ENCODE peak calls at places on chromosomes 3 and 15, in eight cellular contexts. One of them, this sample, is unnamed.

GRCh38 chr15:96325579-96326331 is 4.7 kb upstream of the NR2F2 start:
- DNase-seq in body of pancreas: no peak
- DNase-seq in AG09309: no peak
- DNase-seq in upper lobe of left lung: no peak
- DNase-seq in fibroblast of pulmonary artery: peak; percentile 60
- DNase-seq in HCT116: no peak
- DNase-seq in retinal pigment epithelial cell: no peak
- DNase-seq in pancreas: no peak
- DNase-seq in this sample: no peak

GRCh38 chr3:188584162-188584529 is 430.2 kb downstream of the LPP start:
- DNase-seq in body of pancreas: no peak
- DNase-seq in AG09309: peak; percentile 32
- DNase-seq in upper lobe of left lung: no peak
- DNase-seq in fibroblast of pulmonary artery: peak; percentile 86
- DNase-seq in HCT116: no peak
- DNase-seq in retinal pigment epithelial cell: peak; percentile 42
- DNase-seq in pancreas: no peak
- DNase-seq in this sample: peak; percentile 44

GRCh38 chr3:12194209-12194608 is 35.5 kb upstream of the TIMP4 start:
- DNase-seq in body of pancreas: no peak
- DNase-seq in AG09309: peak; percentile 82
- DNase-seq in upper lobe of left lung: peak; percentile 42
- DNase-seq in fibroblast of pulmonary artery: peak; percentile 94
- DNase-seq in HCT116: peak; percentile 36
- DNase-seq in retinal pigment epithelial cell: peak; percentile 89
- DNase-seq in pancreas: no peak
- DNase-seq in this sample: peak; percentile 79

GRCh38 chr3:52380023-52380422 is 63.9 kb downstream of the DNAH1 start:
- DNase-seq in body of pancreas: no peak
- DNase-seq in AG09309: no peak
- DNase-seq in upper lobe of left lung: no peak
- DNase-seq in fibroblast of pulmonary artery: no peak
- DNase-seq in HCT116: no peak
- DNase-seq in retinal pigment epithelial cell: no peak
- DNase-seq in pancreas: no peak
- DNase-seq in this sample: no peak

GRCh38 chr3:132342183-132342582 is 25.0 kb downstream of the ACP3 start:
- DNase-seq in body of pancreas: no peak
- DNase-seq in AG09309: no peak
- DNase-seq in upper lobe of left lung: peak; percentile 29
- DNase-seq in fibroblast of pulmonary artery: peak; percentile 32
- DNase-seq in HCT116: no peak
- DNase-seq in retinal pigment epithelial cell: no peak
- DNase-seq in pancreas: no peak
- DNase-seq in this sample: no peak

GRCh38 chr3:30668051-30668609 is 61.7 kb downstream of the TGFBR2 start:
- DNase-seq in body of pancreas: no peak
- DNase-seq in AG09309: no peak
- DNase-seq in upper lobe of left lung: no peak
- DNase-seq in fibroblast of pulmonary artery: no peak
- DNase-seq in HCT116: no peak
- DNase-seq in retinal pigment epithelial cell: no peak
- DNase-seq in pancreas: no peak
- DNase-seq in this sample: no peak

GRCh38 chr3:136008732-136009456 is 43.4 kb downstream of the PPP2R3A start:
- DNase-seq in body of pancreas: no peak
- DNase-seq in AG09309: no peak
- DNase-seq in upper lobe of left lung: no peak
- DNase-seq in fibroblast of pulmonary artery: no peak
- DNase-seq in HCT116: no peak
- DNase-seq in retinal pigment epithelial cell: no peak
- DNase-seq in pancreas: no peak
- DNase-seq in this sample: no peak

GRCh38 chr15:37054336-37054735 is 46.0 kb downstream of the MEIS2 start:
- DNase-seq in body of pancreas: no peak
- DNase-seq in AG09309: no peak
- DNase-seq in upper lobe of left lung: no peak
- DNase-seq in fibroblast of pulmonary artery: no peak
- DNase-seq in HCT116: no peak
- DNase-seq in retinal pigment epithelial cell: no peak
- DNase-seq in pancreas: no peak
- DNase-seq in this sample: no peak

GRCh38 chr3:29236441-29236840 is 44.4 kb upstream of the RBMS3 start:
- DNase-seq in body of pancreas: no peak
- DNase-seq in AG09309: no peak
- DNase-seq in upper lobe of left lung: no peak
- DNase-seq in fibroblast of pulmonary artery: no peak
- DNase-seq in HCT116: no peak
- DNase-seq in retinal pigment epithelial cell: no peak
- DNase-seq in pancreas: no peak
- DNase-seq in this sample: no peak

GRCh38 chr15:74988007-74988800 is 7.2 kb upstream of the SCAMP5 start:
- DNase-seq in body of pancreas: peak; percentile 60
- DNase-seq in AG09309: no peak
- DNase-seq in upper lobe of left lung: peak; percentile 43
- DNase-seq in fibroblast of pulmonary artery: peak; percentile 70
- DNase-seq in HCT116: peak; percentile 41
- DNase-seq in retinal pigment epithelial cell: no peak
- DNase-seq in pancreas: no peak
- DNase-seq in this sample: no peak

GRCh38 chr15:99732711-99733267 is 448 bp downstream of the LYSMD4 start:
- DNase-seq in body of pancreas: no peak
- DNase-seq in AG09309: no peak
- DNase-seq in upper lobe of left lung: no peak
- DNase-seq in fibroblast of pulmonary artery: no peak
- DNase-seq in HCT116: no peak
- DNase-seq in retinal pigment epithelial cell: no peak
- DNase-seq in pancreas: peak; percentile 61
- DNase-seq in this sample: no peak

GRCh38 chr3:159163656-159164055 is 361.8 kb downstream of the MFSD1 start:
- DNase-seq in body of pancreas: no peak
- DNase-seq in AG09309: no peak
- DNase-seq in upper lobe of left lung: no peak
- DNase-seq in fibroblast of pulmonary artery: no peak
- DNase-seq in HCT116: no peak
- DNase-seq in retinal pigment epithelial cell: no peak
- DNase-seq in pancreas: no peak
- DNase-seq in this sample: no peak

GRCh38 chr15:80594091-80594889 is 100.8 kb upstream of the ABHD17C start:
- DNase-seq in body of pancreas: no peak
- DNase-seq in AG09309: no peak
- DNase-seq in upper lobe of left lung: no peak
- DNase-seq in fibroblast of pulmonary artery: no peak
- DNase-seq in HCT116: no peak
- DNase-seq in retinal pigment epithelial cell: no peak
- DNase-seq in pancreas: no peak
- DNase-seq in this sample: no peak

GRCh38 chr3:171458056-171458856 is 1.9 kb downstream of the TNIK start:
- DNase-seq in body of pancreas: peak; percentile 13
- DNase-seq in AG09309: no peak
- DNase-seq in upper lobe of left lung: peak; percentile 34
- DNase-seq in fibroblast of pulmonary artery: no peak
- DNase-seq in HCT116: no peak
- DNase-seq in retinal pigment epithelial cell: no peak
- DNase-seq in pancreas: no peak
- DNase-seq in this sample: no peak

GRCh38 chr3:14405120-14405885 is 2.9 kb downstream of the SLC6A6 start:
- DNase-seq in body of pancreas: no peak
- DNase-seq in AG09309: no peak
- DNase-seq in upper lobe of left lung: no peak
- DNase-seq in fibroblast of pulmonary artery: peak; percentile 42
- DNase-seq in HCT116: no peak
- DNase-seq in retinal pigment epithelial cell: no peak
- DNase-seq in pancreas: no peak
- DNase-seq in this sample: no peak

GRCh38 chr15:92907229-92907628 is 7.1 kb downstream of the CHD2 start:
- DNase-seq in body of pancreas: no peak
- DNase-seq in AG09309: no peak
- DNase-seq in upper lobe of left lung: no peak
- DNase-seq in fibroblast of pulmonary artery: no peak
- DNase-seq in HCT116: no peak
- DNase-seq in retinal pigment epithelial cell: no peak
- DNase-seq in pancreas: no peak
- DNase-seq in this sample: no peak

GRCh38 chr3:117932441-117932840 is 1102.2 kb downstream of the IGSF11 start:
- DNase-seq in body of pancreas: no peak
- DNase-seq in AG09309: no peak
- DNase-seq in upper lobe of left lung: no peak
- DNase-seq in fibroblast of pulmonary artery: no peak
- DNase-seq in HCT116: no peak
- DNase-seq in retinal pigment epithelial cell: no peak
- DNase-seq in pancreas: no peak
- DNase-seq in this sample: no peak

GRCh38 chr3:84998545-84998944 is 39.8 kb downstream of the CADM2 start:
- DNase-seq in body of pancreas: no peak
- DNase-seq in AG09309: no peak
- DNase-seq in upper lobe of left lung: no peak
- DNase-seq in fibroblast of pulmonary artery: no peak
- DNase-seq in HCT116: no peak
- DNase-seq in retinal pigment epithelial cell: no peak
- DNase-seq in pancreas: no peak
- DNase-seq in this sample: no peak

GRCh38 chr3:13062647-13063046 is 10.6 kb downstream of the IQSEC1 start:
- DNase-seq in body of pancreas: no peak
- DNase-seq in AG09309: no peak
- DNase-seq in upper lobe of left lung: no peak
- DNase-seq in fibroblast of pulmonary artery: no peak
- DNase-seq in HCT116: no peak
- DNase-seq in retinal pigment epithelial cell: no peak
- DNase-seq in pancreas: no peak
- DNase-seq in this sample: no peak

GRCh38 chr3:69299344-69299743 is 86.5 kb downstream of the FRMD4B start:
- DNase-seq in body of pancreas: no peak
- DNase-seq in AG09309: no peak
- DNase-seq in upper lobe of left lung: no peak
- DNase-seq in fibroblast of pulmonary artery: no peak
- DNase-seq in HCT116: no peak
- DNase-seq in retinal pigment epithelial cell: no peak
- DNase-seq in pancreas: no peak
- DNase-seq in this sample: no peak
- TF ChIP-seq CTCF in body of pancreas: no peak
- TF ChIP-seq CTCF in AG09309: peak; percentile 32
- TF ChIP-seq CTCF in upper lobe of left lung: no peak
- TF ChIP-seq CTCF in fibroblast of pulmonary artery: peak; percentile 37
- TF ChIP-seq CTCF in HCT116: no peak
- TF ChIP-seq CTCF in retinal pigment epithelial cell: peak; percentile 25
- TF ChIP-seq CTCF in pancreas: no peak
- TF ChIP-seq CTCF in this sample: peak; percentile 30

DNA sequence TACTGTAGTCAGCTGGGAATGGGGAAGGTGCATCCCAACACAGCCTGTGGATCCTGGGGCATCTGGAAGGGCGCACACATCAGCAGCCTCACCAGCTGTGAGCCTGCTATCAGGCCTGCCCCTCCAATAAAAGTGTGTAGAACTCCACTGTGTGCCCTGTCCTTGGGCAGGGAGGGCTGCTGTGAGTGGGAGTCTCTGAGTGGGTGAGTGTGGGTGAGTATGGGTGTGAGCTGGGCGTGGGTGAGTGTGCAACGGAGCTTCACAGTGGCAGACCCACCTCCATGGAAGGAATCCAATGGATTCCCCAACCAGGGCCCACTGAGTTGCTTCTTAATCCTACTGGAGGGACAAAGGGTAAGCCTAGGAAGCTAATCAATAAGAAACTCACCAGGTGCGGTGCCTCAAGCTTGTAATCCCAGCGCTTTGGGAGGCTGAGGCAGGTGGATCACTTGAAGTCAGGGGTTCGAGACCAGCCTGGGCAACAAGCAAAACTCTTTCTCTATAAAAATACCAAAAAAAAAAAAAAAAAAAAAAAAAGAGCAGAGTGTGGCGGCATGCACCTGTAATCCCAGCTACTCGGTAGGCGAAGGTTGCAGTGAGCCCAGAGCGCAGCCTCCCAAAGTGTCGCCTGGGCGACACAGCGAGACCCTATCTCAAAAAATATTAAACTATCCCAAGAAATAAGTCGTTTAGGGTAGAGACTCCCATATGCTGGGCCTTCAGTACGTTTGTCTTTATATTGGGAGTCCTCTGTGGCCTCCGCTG is 555 bp upstream of the RCCD1 start:
- DNase-seq in body of pancreas: no peak
- DNase-seq in AG09309: no peak
- DNase-seq in upper lobe of left lung: no peak
- DNase-seq in fibroblast of pulmonary artery: no peak
- DNase-seq in HCT116: no peak
- DNase-seq in retinal pigment epithelial cell: no peak
- DNase-seq in pancreas: no peak
- DNase-seq in this sample: no peak
- H3K4me3 ChIP-seq in body of pancreas: no peak overlapping the region
- H3K4me3 ChIP-seq in AG09309: no peak overlapping the region
- H3K4me3 ChIP-seq in upper lobe of left lung: peak overlapping the region; percentile 85
- H3K4me3 ChIP-seq in fibroblast of pulmonary artery: peak overlapping the region; percentile 89
- H3K4me3 ChIP-seq in HCT116: peak overlapping the region; percentile 75
- H3K4me3 ChIP-seq in retinal pigment epithelial cell: peak overlapping the region; percentile 75
- H3K4me3 ChIP-seq in pancreas: no peak overlapping the region
- H3K4me3 ChIP-seq in this sample: peak overlapping the region; percentile 84

GRCh38 chr3:155182467-155182866 is 102.3 kb downstream of the MME start:
- DNase-seq in body of pancreas: no peak
- DNase-seq in AG09309: no peak
- DNase-seq in upper lobe of left lung: no peak
- DNase-seq in fibroblast of pulmonary artery: no peak
- DNase-seq in HCT116: no peak
- DNase-seq in retinal pigment epithelial cell: no peak
- DNase-seq in pancreas: no peak
- DNase-seq in this sample: no peak

GRCh38 chr3:155179425-155179814 is 99.3 kb downstream of the MME start:
- DNase-seq in body of pancreas: no peak
- DNase-seq in AG09309: no peak
- DNase-seq in upper lobe of left lung: no peak
- DNase-seq in fibroblast of pulmonary artery: no peak
- DNase-seq in HCT116: no peak
- DNase-seq in retinal pigment epithelial cell: no peak
- DNase-seq in pancreas: no peak
- DNase-seq in this sample: no peak

GRCh38 chr3:155184027-155184426 is 103.9 kb downstream of the MME start:
- DNase-seq in body of pancreas: no peak
- DNase-seq in AG09309: no peak
- DNase-seq in upper lobe of left lung: no peak
- DNase-seq in fibroblast of pulmonary artery: no peak
- DNase-seq in HCT116: no peak
- DNase-seq in retinal pigment epithelial cell: no peak
- DNase-seq in pancreas: no peak
- DNase-seq in this sample: no peak

GRCh38 chr3:155178810-155179424 is 98.8 kb downstream of the MME start:
- DNase-seq in body of pancreas: no peak
- DNase-seq in AG09309: no peak
- DNase-seq in upper lobe of left lung: no peak
- DNase-seq in fibroblast of pulmonary artery: no peak
- DNase-seq in HCT116: no peak
- DNase-seq in retinal pigment epithelial cell: no peak
- DNase-seq in pancreas: no peak
- DNase-seq in this sample: no peak

GRCh38 chr3:155179966-155180757 is 100.0 kb downstream of the MME start:
- DNase-seq in body of pancreas: no peak
- DNase-seq in AG09309: no peak
- DNase-seq in upper lobe of left lung: no peak
- DNase-seq in fibroblast of pulmonary artery: no peak
- DNase-seq in HCT116: no peak
- DNase-seq in retinal pigment epithelial cell: no peak
- DNase-seq in pancreas: no peak
- DNase-seq in this sample: no peak
- TF ChIP-seq CTCF in body of pancreas: no peak
- TF ChIP-seq CTCF in AG09309: no peak
- TF ChIP-seq CTCF in upper lobe of left lung: no peak
- TF ChIP-seq CTCF in fibroblast of pulmonary artery: no peak
- TF ChIP-seq CTCF in HCT116: no peak
- TF ChIP-seq CTCF in retinal pigment epithelial cell: no peak
- TF ChIP-seq CTCF in pancreas: no peak
- TF ChIP-seq CTCF in this sample: no peak

GRCh38 chr3:63644212-63644777 is 8.2 kb upstream of the SNTN start:
- DNase-seq in body of pancreas: no peak
- DNase-seq in AG09309: no peak
- DNase-seq in upper lobe of left lung: no peak
- DNase-seq in fibroblast of pulmonary artery: no peak
- DNase-seq in HCT116: no peak
- DNase-seq in retinal pigment epithelial cell: no peak
- DNase-seq in pancreas: no peak
- DNase-seq in this sample: no peak
- H3K4me3 ChIP-seq in body of pancreas: no peak overlapping the region
- H3K4me3 ChIP-seq in AG09309: no peak overlapping the region
- H3K4me3 ChIP-seq in upper lobe of left lung: no peak overlapping the region
- H3K4me3 ChIP-seq in fibroblast of pulmonary artery: no peak overlapping the region
- H3K4me3 ChIP-seq in HCT116: no peak overlapping the region
- H3K4me3 ChIP-seq in retinal pigment epithelial cell: no peak overlapping the region
- H3K4me3 ChIP-seq in pancreas: no peak overlapping the region
- H3K4me3 ChIP-seq in this sample: no peak overlapping the region

This sample was measured in epithelial cell of proximal tubule.